ENCODE peak calls at places on chromosomes 11 and 22, in four cellular contexts. One of them, this sample, is unnamed.

GRCh38 chr11:27124514-27125264 is 84.1 kb downstream of the BBOX1 start:
- DNase-seq in mammary epithelial cell: peak
- DNase-seq in fibroblast of lung: no peak
- DNase-seq in neural progenitor cell: no peak
- DNase-seq in this sample: no peak

GRCh38 chr22:50673231-50674126 is 856 bp downstream of the SHANK3 start:
- DNase-seq in mammary epithelial cell: no peak
- DNase-seq in neural progenitor cell: peak
- DNase-seq in fibroblast of lung: no peak
- DNase-seq in this sample: no peak

GRCh38 chr11:107769189-107769588 is 57.3 kb upstream of the SLN start:
- DNase-seq in mammary epithelial cell: peak
- DNase-seq in fibroblast of lung: peak
- DNase-seq in neural progenitor cell: no peak
- DNase-seq in this sample: no peak

GRCh38 chr11:101510608-101511007 is 73.2 kb downstream of the TRPC6 start:
- DNase-seq in neural progenitor cell: no peak
- DNase-seq in fibroblast of lung: no peak
- DNase-seq in mammary epithelial cell: no peak
- DNase-seq in this sample: no peak

GRCh38 chr22:24950272-24950902 is 2.1 kb upstream of the KIAA1671 start:
- DNase-seq in fibroblast of lung: peak
- DNase-seq in mammary epithelial cell: peak
- DNase-seq in neural progenitor cell: peak
- DNase-seq in this sample: no peak

GRCh38 chr22:43474161-43475101 is 62.6 kb downstream of the MPPED1 start:
- DNase-seq in mammary epithelial cell: no peak
- DNase-seq in fibroblast of lung: no peak
- DNase-seq in neural progenitor cell: no peak
- DNase-seq in this sample: no peak

GRCh38 chr22:32712644-32713355 is 88.7 kb upstream of the TIMP3 start:
- DNase-seq in mammary epithelial cell: no peak
- DNase-seq in fibroblast of lung: peak
- DNase-seq in neural progenitor cell: no peak
- DNase-seq in this sample: no peak

GRCh38 chr11:85132839-85133238 is 494.3 kb downstream of the DLG2 start:
- DNase-seq in fibroblast of lung: peak
- DNase-seq in mammary epithelial cell: no peak
- DNase-seq in neural progenitor cell: peak
- DNase-seq in this sample: no peak

GRCh38 chr22:19905619-19906276 is 35.8 kb upstream of the COMT start:
- DNase-seq in mammary epithelial cell: no peak
- DNase-seq in fibroblast of lung: no peak
- DNase-seq in neural progenitor cell: no peak
- DNase-seq in this sample: no peak

GRCh38 chr11:104191124-104191523 is 27.2 kb upstream of the PDGFD start:
- DNase-seq in neural progenitor cell: no peak
- DNase-seq in fibroblast of lung: peak
- DNase-seq in mammary epithelial cell: no peak
- DNase-seq in this sample: no peak

GRCh38 chr22:49091451-49091850 is 736.2 kb downstream of the BRD1 start:
- DNase-seq in fibroblast of lung: no peak
- DNase-seq in mammary epithelial cell: no peak
- DNase-seq in neural progenitor cell: no peak
- DNase-seq in this sample: no peak

GRCh38 chr11:40099391-40100169 is 1359.9 kb downstream of the LRRC4C start:
- DNase-seq in neural progenitor cell: no peak
- DNase-seq in fibroblast of lung: no peak
- DNase-seq in mammary epithelial cell: no peak
- DNase-seq in this sample: no peak

GRCh38 chr11:116519499-116519898 is 253.3 kb downstream of the BUD13 start:
- DNase-seq in fibroblast of lung: no peak
- DNase-seq in mammary epithelial cell: no peak
- DNase-seq in neural progenitor cell: no peak
- DNase-seq in this sample: no peak

GRCh38 chr22:42856179-42856864 is 751 bp downstream of the ARFGAP3 start:
- DNase-seq in mammary epithelial cell: no peak
- DNase-seq in neural progenitor cell: peak
- DNase-seq in fibroblast of lung: peak
- DNase-seq in this sample: peak

GRCh38 chr11:112871909-112872511 is 89.2 kb upstream of the NCAM1 start:
- DNase-seq in neural progenitor cell: no peak
- DNase-seq in mammary epithelial cell: no peak
- DNase-seq in fibroblast of lung: no peak
- DNase-seq in this sample: no peak

GRCh38 chr11:32440372-32440888 is 5.1 kb upstream of the WT1 start:
- DNase-seq in neural progenitor cell: no peak
- DNase-seq in fibroblast of lung: no peak
- DNase-seq in mammary epithelial cell: no peak
- DNase-seq in this sample: no peak

GRCh38 chr11:121741954-121742361 is 289.2 kb upstream of the SORL1-AS1 start:
- DNase-seq in mammary epithelial cell: no peak
- DNase-seq in fibroblast of lung: peak
- DNase-seq in neural progenitor cell: no peak
- DNase-seq in this sample: peak

GRCh38 chr22:45163074-45163416 is 680 bp upstream of the NUP50 start:
- DNase-seq in mammary epithelial cell: peak
- DNase-seq in fibroblast of lung: peak
- DNase-seq in neural progenitor cell: peak
- DNase-seq in this sample: no peak

GRCh38 chr11:64297722-64298358 is 2.3 kb upstream of the CATSPERZ start:
- DNase-seq in mammary epithelial cell: no peak
- DNase-seq in fibroblast of lung: no peak
- DNase-seq in neural progenitor cell: no peak
- DNase-seq in this sample: no peak

GRCh38 chr11:43053638-43054412 is 258.0 kb upstream of the API5 start:
- DNase-seq in mammary epithelial cell: no peak
- DNase-seq in fibroblast of lung: no peak
- DNase-seq in neural progenitor cell: no peak
- DNase-seq in this sample: no peak

DNA sequence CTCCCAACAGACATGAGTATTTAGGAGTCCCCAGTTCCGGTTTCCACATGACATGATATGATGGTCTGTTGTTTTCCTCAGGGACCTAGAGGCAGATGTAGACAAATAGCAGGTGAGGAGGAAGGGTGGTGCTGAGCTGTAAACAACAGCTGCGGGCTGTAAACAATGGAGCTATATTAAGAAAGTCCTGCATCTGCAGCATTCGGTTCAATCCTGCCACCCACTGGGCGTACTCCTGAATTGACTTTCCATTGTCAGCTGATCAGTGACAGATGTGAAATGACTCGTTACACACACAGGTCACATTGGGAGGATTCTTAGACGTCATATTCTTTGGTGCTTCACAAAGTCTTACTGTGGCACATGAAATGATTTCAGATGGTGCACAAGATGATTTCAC is 26.8 kb upstream of the RAG1 start:
- DNase-seq in neural progenitor cell: peak
- DNase-seq in mammary epithelial cell: peak
- DNase-seq in fibroblast of lung: peak
- DNase-seq in this sample: no peak
- TF ChIP-seq CTCF in neural progenitor cell: peak
- TF ChIP-seq CTCF in mammary epithelial cell: peak
- TF ChIP-seq CTCF in fibroblast of lung: peak
- TF ChIP-seq CTCF in this sample: peak

DNA sequence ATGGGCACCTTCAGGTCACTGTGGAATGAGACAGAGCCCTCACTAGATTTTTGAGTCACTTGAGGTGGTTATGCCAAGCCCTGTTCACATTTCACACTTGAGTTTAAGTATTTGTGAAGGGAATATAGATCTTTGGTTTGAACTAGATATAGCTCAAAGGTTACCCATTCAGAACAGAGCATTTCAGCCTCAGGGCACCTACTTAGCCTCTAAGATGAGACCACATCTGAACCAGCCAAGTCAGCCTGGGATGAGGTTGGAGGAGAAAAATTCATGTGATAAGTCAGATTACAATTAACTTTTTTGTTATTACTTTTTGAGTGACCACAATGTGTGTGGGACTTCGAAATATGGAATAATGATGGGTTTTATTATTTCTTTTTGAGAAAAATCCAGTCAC is 127.8 kb downstream of the TEAD1 start:
- DNase-seq in fibroblast of lung: no peak
- DNase-seq in mammary epithelial cell: peak
- DNase-seq in neural progenitor cell: no peak
- DNase-seq in this sample: no peak
- H3K27ac ChIP-seq in fibroblast of lung: no peak
- H3K27ac ChIP-seq in mammary epithelial cell: peak
- H3K27ac ChIP-seq in neural progenitor cell: peak
- H3K27ac ChIP-seq in this sample: no peak

DNA sequence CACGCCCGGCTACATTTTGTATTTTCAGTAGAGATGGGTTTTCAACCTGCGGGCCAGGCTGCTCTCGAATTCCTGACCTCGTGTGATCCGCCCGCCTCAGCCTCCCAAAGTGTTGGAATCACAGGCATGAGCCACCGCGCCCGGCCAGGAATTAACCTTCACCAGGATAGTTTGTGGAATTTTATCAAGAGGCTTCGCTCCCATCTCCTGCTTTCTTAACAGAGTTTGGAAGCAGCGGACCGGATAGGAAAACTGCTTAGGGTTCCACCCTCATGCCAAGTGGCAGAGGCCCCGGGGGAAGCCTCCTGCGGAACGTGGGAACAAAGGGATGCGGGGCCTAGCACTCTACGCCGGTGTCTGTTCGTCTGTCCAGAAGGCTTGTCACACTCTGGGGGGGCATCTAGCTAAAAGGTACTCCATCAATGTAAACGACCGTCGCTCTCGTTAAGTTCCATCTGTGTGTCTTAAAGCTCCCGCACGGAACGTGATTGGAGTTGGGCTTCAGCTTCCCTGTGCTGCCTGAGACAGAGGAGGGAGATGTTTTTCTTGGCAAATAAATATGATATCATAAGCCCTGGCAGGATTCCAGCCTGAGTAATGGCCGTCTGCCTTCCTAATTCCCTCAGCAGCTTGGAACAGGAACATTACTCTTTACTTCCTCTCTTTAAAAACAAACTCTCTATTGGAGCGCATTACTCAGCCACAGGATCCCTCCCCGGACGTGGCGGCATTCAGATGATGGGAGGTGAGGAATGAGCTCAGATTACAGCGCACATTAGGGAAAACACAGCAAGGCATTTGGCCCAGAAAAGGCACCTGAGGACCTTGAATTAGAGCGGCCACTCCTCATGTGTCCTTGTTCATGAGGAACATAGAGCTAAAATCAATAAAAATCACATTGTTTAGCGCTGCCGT is 230.2 kb downstream of the ST3GAL4 start:
- DNase-seq in neural progenitor cell: peak
- DNase-seq in fibroblast of lung: peak
- DNase-seq in mammary epithelial cell: peak
- DNase-seq in this sample: peak
- H3K4me3 ChIP-seq in neural progenitor cell: no peak
- H3K4me3 ChIP-seq in fibroblast of lung: peak
- H3K4me3 ChIP-seq in mammary epithelial cell: no peak
- H3K4me3 ChIP-seq in this sample: peak

DNA sequence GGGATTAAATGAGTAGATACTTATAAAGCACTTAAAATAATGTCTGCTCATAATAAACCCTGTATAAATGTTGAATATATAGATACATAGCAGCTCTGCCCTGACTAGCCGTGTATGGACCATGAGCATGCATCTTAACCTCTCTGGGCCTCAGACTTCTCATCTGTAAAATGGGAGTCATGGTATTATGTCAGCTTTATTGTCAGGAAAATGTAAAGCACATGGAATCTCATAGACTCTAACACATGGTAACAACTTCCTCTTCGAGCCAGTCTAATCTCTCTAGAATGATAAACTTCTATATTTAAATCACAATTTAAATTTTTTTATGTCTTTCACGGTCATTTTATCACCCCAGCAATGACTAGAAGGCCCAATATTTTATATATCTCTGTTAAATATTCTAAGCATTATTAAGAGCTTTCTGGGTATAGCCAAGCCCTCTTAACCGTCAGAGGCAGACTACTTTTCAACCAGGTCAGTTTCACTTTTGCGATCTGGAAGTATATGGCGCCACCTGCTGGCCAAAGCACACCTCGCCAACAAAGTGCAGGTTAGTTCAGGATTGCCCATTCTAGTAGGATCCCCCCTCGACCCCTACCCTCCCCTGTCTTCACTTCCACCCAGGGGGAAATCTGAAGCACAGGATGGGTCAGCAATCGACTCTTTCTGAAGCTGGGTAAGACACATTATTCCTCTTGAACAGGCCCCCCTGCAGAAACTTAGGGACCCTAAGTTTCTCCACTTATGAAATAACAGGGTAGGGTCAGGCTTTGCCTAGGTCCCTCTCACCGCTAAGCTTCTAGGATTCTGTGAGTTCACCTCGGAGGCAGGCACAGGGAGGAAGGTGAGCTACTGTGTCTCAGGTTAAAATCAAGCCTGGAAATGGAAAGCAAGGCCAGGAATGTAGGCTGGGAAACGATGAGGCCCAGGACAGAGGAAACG is 36.0 kb downstream of the KCNJ1 start:
- DNase-seq in mammary epithelial cell: peak
- DNase-seq in fibroblast of lung: peak
- DNase-seq in neural progenitor cell: peak
- DNase-seq in this sample: peak
- TF ChIP-seq CTCF in mammary epithelial cell: peak
- TF ChIP-seq CTCF in fibroblast of lung: peak
- TF ChIP-seq CTCF in neural progenitor cell: peak
- TF ChIP-seq CTCF in this sample: peak

DNA sequence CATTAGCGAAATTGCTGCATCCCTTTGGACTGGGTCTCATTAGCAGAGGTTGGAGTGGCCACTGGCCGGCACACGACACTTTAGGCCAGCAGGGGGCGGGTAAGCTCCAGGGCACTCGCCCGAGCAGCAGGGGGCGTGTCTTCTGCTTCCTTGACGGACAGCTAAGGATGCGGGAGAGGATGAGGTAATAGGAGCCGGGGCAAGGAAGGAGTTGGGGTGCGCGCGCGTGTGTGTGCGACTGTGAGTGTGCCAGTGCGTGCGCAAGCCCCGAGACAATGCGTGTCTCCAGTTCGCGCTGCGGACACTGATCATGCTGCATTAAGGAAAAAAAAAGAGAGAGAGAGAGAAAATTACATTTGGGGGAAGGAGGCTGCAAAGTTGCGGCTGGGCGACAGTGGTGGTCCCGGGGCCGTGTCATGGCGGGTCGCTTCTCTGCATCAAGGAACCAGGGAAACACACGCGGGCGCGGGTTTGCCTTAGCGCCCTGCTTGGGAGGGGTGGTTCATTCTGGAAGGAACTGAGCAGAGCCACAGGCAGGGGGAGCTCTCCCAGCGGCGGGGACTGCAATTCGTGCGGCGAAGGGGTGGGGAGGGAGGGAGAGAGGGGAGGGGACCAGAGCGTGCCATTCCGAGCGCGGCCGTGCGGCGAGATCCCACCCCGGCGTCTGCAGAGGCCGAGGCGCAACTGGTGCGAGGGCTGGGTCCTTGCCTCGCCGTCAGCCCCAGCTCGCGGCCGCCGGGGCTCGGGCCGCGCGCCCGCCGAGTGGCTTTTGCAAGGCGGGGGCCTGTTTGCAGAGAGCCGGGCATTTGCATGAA is at the start of gene DTX4:
- DNase-seq in fibroblast of lung: peak
- DNase-seq in neural progenitor cell: peak
- DNase-seq in mammary epithelial cell: peak
- DNase-seq in this sample: peak
- H3K27ac ChIP-seq in fibroblast of lung: peak
- H3K27ac ChIP-seq in neural progenitor cell: peak
- H3K27ac ChIP-seq in mammary epithelial cell: peak
- H3K27ac ChIP-seq in this sample: peak